ENCODE peak calls at places on chromosomes 16 and 17, in six cellular contexts. Q, L, O, U, J and Z are unnamed samples. For H3K36me3, the result is how much of the 10 kb centered on the place peaks cover.

GRCh38 chr17:67534941-67535340 is 157.9 kb downstream of the PITPNC1 start:
- DNase-seq in Q (no peak), J (no peak), O (no peak), L (no peak), U (no peak), Z (no peak)

GRCh38 chr17:50264263-50265113 is 9.8 kb upstream of the TMEM92 start:
- DNase-seq in O (no peak), Q (peak), J (no peak), L (peak), U (no peak), Z (no peak)

GRCh38 chr17:69175812-69176517 is 34.3 kb upstream of the ABCA6 start:
- DNase-seq in Q (no peak), U (no peak), O (no peak), J (peak), L (peak), Z (no peak)

GRCh38 chr16:22424161-22424937 is 49.9 kb upstream of the CDR2 start:
- DNase-seq in U (no peak), O (no peak), L (no peak), J (peak), Q (no peak), Z (peak)

GRCh38 chr17:75976175-75976848 is 2.7 kb downstream of the ACOX1 start:
- DNase-seq in Q (no peak), O (no peak), J (no peak), L (no peak), U (no peak), Z (no peak)

GRCh38 chr16:75559002-75559401 is 3.0 kb upstream of the TMEM231 start:
- DNase-seq in J (no peak), Q (no peak), U (no peak), O (no peak), L (no peak), Z (no peak)

GRCh38 chr17:45692661-45693060 is 91.5 kb upstream of the CRHR1 start:
- DNase-seq in L (no peak), Q (no peak), J (no peak), O (no peak), U (no peak), Z (no peak)

GRCh38 chr16:16144416-16144815 is 78.9 kb downstream of the ABCC6 start:
- DNase-seq in U (no peak), L (no peak), Q (no peak), J (no peak), O (no peak), Z (no peak)

GRCh38 chr17:44279586-44280344 is 11.8 kb upstream of the SLC4A1 start:
- DNase-seq in Q (peak), J (peak), L (peak), O (no peak), U (peak), Z (peak)

GRCh38 chr16:22369221-22369811 is 5.1 kb downstream of the CDR2 start:
- DNase-seq in Q (no peak), L (no peak), O (peak), U (no peak), J (peak), Z (no peak)

GRCh38 chr16:47928008-47928407 is 227.8 kb downstream of the ABCC12 start:
- DNase-seq in O (no peak), L (no peak), Q (no peak), U (no peak), J (no peak), Z (no peak)

GRCh38 chr17:37844158-37844976 is 79.8 kb upstream of the TBC1D3K start:
- DNase-seq in Q (peak), J (peak), L (peak), O (peak), U (peak), Z (no peak)

GRCh38 chr17:61291457-61292311 is 108.0 kb upstream of the TBX2 start:
- DNase-seq in L (no peak), J (peak), U (no peak), Q (no peak), O (no peak), Z (no peak)

GRCh38 chr17:68759002-68759342 is 157.8 kb upstream of the FAM20A start:
- DNase-seq in O (no peak), U (no peak), Q (no peak), J (no peak), L (no peak), Z (no peak)

GRCh38 chr17:74305865-74306654 is 20.0 kb upstream of the KIF19 start:
- DNase-seq in L (no peak), Q (no peak), O (no peak), U (no peak), J (no peak), Z (no peak)

GRCh38 chr16:11090947-11091785 is 146.8 kb downstream of the CLEC16A start:
- DNase-seq in J (no peak), U (no peak), O (no peak), Q (no peak), L (no peak), Z (no peak)

GRCh38 chr16:90046971-90047713 is 27.9 kb upstream of the DBNDD1 start:
- DNase-seq in O (no peak), Q (peak), L (no peak), J (peak), U (peak), Z (no peak)

GRCh38 chr17:75721463-75722011 is 278 bp downstream of the ITGB4 start:
- DNase-seq in U (peak), L (no peak), J (no peak), O (no peak), Q (no peak), Z (no peak)

GRCh38 chr17:5557485-5557884 is 26.8 kb downstream of the NLRP1 start:
- DNase-seq in O (no peak), Q (no peak), U (no peak), J (peak), L (peak), Z (no peak)

GRCh38 chr17:29167393-29168078 is 12.7 kb downstream of the MYO18A start:
- DNase-seq in L (no peak), Q (no peak), O (no peak), J (no peak), U (no peak), Z (no peak)

GRCh38 chr17:76097716-76098295 is 5.8 kb downstream of the EXOC7 start:
- DNase-seq in O (no peak), Q (no peak), J (no peak), U (no peak), L (no peak), Z (no peak)

GRCh38 chr17:66541461-66542182 is 239.2 kb downstream of the PRKCA start:
- DNase-seq in O (no peak), L (peak), U (no peak), J (no peak), Q (no peak), Z (no peak)

GRCh38 chr16:5516115-5516514 is 418.5 kb upstream of the EEF2KMT start:
- DNase-seq in U (no peak), Q (no peak), J (no peak), O (no peak), L (no peak), Z (no peak)

GRCh38 chr16:11312718-11313492 is 31.8 kb upstream of the PRM1 start:
- DNase-seq in U (peak), Q (no peak), L (peak), O (peak), J (no peak), Z (no peak)

GRCh38 chr17:9213311-9213655 is 192.0 kb downstream of the NTN1 start:
- DNase-seq in L (no peak), J (no peak), O (no peak), Q (peak), U (no peak), Z (no peak)

GRCh38 chr17:9209781-9210370 is 188.6 kb downstream of the NTN1 start:
- DNase-seq in U (no peak), Q (peak), J (no peak), L (no peak), O (no peak), Z (no peak)

GRCh38 chr17:9209347-9209746 is 188.0 kb downstream of the NTN1 start:
- DNase-seq in J (no peak), Q (peak), U (no peak), L (no peak), O (no peak), Z (no peak)

GRCh38 chr17:9212376-9213310 is 191.3 kb downstream of the NTN1 start:
- DNase-seq in L (no peak), U (no peak), J (no peak), Q (peak), O (no peak), Z (no peak)

DNA sequence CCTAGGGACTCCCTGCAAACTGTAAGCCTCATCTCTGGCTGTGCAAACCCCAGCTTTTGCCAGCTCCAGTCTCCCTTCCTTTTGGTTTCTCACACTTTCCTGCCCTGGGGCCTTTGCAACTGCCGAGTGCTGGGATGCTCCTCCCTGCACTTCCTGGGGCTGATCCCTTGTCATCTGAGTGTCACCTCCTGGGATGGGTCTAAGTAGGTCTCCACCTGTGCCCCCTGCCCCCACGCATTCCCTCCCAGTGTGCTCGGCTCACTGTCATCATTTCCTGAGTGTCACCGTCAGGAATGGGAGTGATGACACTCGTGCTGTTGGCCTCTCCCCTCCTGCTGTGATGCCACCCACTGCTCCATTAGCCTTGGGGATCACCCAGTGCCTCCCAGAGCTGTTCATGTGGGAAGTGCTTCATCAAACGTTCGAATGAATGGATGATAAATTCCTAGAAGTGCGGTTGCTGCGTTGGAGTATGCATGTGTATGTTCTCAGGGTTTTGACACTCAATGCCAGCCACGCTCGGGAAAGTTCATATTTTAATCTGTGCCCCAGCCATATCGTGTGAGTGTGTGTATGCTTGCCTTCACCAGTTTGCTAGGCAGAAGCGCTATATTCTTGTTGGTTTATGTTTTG is 189.9 kb downstream of the NTN1 start:
- DNase-seq in Q (peak), U (no peak), L (no peak), J (no peak), O (no peak), Z (no peak)
- H3K4me3 ChIP-seq in Q (no peak), U (no peak), L (no peak), J (no peak), O (no peak), Z (no peak)

GRCh38 chr17:64084086-64084939 is 45.6 kb downstream of the ERN1 start:
- DNase-seq in O (no peak), U (peak), Q (no peak), J (peak), L (no peak), Z (no peak)

GRCh38 chr17:64083093-64083492 is 46.9 kb downstream of the ERN1 start:
- DNase-seq in Q (no peak), U (no peak), J (no peak), O (no peak), L (no peak), Z (no peak)

GRCh38 chr17:64083571-64084085 is 46.3 kb downstream of the ERN1 start:
- DNase-seq in O (no peak), Q (no peak), J (no peak), U (no peak), L (no peak), Z (no peak)

GRCh38 chr17:64080174-64080618 is 49.7 kb downstream of the ERN1 start:
- DNase-seq in L (no peak), Q (no peak), J (no peak), O (no peak), U (no peak), Z (no peak)

DNA sequence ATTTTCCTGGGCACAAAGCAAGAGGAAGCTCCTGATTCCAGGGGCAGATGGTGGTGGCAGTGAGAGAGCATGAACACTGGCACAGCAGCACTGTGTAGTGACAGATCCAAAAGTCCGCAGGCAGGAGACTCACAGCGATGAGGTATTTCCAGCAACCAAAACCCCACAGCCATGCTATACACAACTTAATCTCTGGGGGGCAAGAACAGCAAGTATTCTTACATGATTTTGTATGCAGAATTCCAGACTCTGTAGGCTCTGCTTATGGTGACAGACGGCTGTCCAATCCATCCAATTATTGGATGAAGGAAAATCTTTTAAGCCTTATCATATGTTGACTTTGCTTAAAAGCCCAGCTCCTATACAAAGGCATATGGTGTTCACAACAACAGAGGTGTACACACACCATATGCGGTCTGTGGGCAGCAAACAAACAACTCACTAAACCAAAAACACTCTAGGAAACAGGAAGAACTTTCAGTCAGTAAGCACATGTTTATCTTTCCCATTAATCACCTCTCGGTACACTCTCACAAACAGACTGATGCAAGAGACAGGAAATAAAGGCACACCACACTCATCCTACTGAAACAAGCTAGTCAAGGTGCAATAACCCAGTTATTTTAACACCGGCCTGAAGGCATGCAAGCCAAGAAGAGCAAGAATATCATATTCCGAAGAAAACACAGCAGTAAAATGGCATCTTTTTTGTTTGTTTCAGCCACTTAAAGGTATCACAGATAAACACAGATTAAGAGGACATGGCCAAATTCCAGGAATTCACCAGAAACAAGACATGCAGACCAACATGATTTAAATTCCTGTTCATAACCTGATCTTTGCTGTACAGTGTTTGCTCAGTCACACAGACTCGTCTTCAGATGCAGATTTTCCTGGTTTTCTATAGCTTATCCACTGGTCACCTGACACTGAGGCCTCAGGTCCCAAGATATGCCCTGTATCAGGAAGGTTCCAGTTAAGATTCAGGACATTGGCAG is 47.8 kb downstream of the ERN1 start:
- DNase-seq in Q (no peak), O (peak), U (no peak), J (peak), L (peak), Z (no peak)
- H3K27ac ChIP-seq in Q (peak), O (peak), U (peak), J (no peak), L (peak), Z (no peak)

GRCh38 chr16:23530062-23530461 is 19.8 kb upstream of the GGA2 start:
- DNase-seq in O (no peak), Q (no peak), J (no peak), U (no peak), L (no peak), Z (no peak)
- H3K36me3 ChIP-seq in O (under half), Q (under half), J (under half), U (under half), L (under half), Z (under half)

DNA sequence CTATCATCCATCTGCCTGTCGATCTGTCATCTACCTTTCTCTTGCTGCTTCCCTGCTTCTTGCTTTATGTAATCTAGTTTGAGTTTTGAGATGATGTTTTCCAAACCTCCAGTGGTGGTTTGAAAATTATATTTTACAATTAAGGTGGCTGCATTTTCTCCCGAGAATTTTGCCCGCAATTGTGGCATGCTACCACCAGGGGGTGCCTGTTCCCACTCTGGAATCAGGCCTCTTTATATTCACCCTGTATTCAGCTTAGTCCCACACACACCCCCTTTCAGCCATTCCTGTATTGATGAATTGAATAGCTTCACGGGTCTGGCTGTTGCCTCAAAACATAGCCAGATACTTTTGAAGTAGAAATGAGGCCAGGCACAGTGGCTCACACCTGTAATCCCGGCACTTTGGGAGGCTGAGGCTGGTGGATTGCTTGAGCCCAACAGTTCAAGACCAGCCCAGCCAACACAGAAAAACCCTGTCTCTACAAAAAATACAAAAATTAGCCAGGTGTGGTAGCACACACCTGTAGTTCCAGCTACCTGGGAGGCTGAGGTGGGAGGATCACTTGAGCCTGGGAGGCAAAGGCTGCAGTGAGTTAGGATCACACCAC is 3.2 kb downstream of the PRSS22 start:
- DNase-seq in J (no peak), Q (no peak), L (no peak), O (no peak), U (no peak), Z (no peak)
- H3K4me3 ChIP-seq in J (no peak), Q (no peak), L (no peak), O (no peak), U (no peak), Z (no peak)

GRCh38 chr16:62253926-62254325 is 217.7 kb upstream of the CDH8 start:
- DNase-seq in Q (no peak), L (no peak), U (no peak), O (no peak), J (no peak), Z (no peak)

GRCh38 chr16:62254847-62255246 is 218.6 kb upstream of the CDH8 start:
- DNase-seq in Q (no peak), J (no peak), O (no peak), L (no peak), U (no peak), Z (no peak)

GRCh38 chr16:62261760-62262159 is 225.5 kb upstream of the CDH8 start:
- DNase-seq in L (no peak), Q (no peak), O (no peak), J (no peak), U (no peak), Z (no peak)

DNA sequence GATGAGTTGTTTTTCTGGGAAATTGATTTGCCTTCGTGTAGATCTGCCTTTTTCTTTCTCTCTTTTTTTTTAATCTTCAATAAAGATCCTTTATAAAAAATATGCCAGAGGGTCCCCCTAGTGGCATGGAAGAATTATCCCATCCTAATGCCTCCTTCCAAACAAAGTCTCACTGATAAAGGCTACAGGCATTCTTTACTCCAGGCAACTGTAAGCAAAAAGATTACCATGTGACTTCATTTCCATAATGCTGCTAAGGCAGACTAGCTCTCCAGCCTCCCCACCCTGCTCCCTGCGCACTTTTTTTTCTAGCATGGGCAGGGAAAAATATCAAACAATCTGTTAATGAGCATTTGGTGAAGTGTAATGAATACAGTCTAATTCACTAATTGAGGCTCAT is 220.2 kb upstream of the CDH8 start:
- DNase-seq in U (no peak), O (no peak), Q (no peak), L (no peak), J (no peak), Z (no peak)
- H3K27ac ChIP-seq in U (no peak), O (no peak), Q (no peak), L (no peak), J (no peak), Z (no peak)

DNA sequence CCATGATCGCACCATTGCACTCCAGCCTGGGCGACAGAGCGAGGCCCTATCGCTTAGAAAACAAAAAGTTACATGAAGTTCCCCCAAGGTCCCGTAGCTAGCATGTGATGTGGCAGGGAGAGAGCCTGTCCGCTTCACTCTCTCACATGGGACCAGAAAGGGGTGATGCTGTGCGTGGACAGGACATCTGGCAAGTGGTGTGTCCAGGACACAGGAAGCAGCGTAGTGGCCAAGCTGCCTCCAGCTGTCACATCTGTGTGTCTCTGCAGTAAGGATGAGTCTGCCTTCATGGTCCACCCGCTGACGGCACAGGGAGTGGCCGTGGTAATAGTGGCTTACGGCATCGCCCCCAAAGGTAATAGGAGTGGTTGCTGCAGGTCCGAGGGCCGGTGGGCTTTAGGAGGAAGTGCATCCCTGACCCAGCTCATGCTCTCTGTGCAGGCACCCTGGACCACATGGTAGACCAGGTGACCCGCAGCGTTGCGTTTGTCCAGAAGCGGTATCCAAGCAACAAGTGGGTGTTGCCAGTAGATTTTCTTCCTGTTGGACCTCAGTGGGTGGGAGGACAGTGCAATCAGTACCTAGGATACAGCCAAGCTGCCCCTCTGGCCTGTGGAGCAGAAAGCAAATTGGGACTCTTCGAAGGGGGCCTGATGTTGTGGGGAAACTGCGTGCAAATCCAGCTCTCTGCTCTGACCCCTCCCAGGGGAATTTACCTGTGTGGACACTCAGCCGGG is 9.5 kb upstream of the BIRC5 start:
- DNase-seq in O (no peak), L (no peak), U (no peak), Q (peak), J (no peak), Z (no peak)
- H3K36me3 ChIP-seq in O (under half), L (under half), U (under half), Q (under half), J (under half), Z (under half)

GRCh38 chr17:27244019-27244418 is 49.9 kb upstream of the WSB1 start:
- DNase-seq in U (no peak), J (no peak), L (no peak), O (no peak), Q (no peak), Z (no peak)

GRCh38 chr17:27242951-27243350 is 51.0 kb upstream of the WSB1 start:
- DNase-seq in L (no peak), O (no peak), Q (no peak), J (no peak), U (no peak), Z (no peak)

GRCh38 chr17:27246537-27246936 is 47.4 kb upstream of the WSB1 start:
- DNase-seq in L (no peak), Q (no peak), O (no peak), J (no peak), U (no peak), Z (no peak)

GRCh38 chr17:27245230-27245696 is 48.7 kb upstream of the WSB1 start:
- DNase-seq in J (peak), U (peak), Q (peak), L (peak), O (peak), Z (peak)

GRCh38 chr17:27244481-27245223 is 49.3 kb upstream of the WSB1 start:
- DNase-seq in O (no peak), U (no peak), J (peak), Q (peak), L (peak), Z (peak)
- H3K4me3 ChIP-seq in O (no peak), U (no peak), J (peak), Q (no peak), L (peak), Z (peak)